ENCODE peak calls at places on chromosomes 13 and 19, in ten cellular contexts. One of them, this sample, is unnamed.

GRCh38 chr13:28415994-28416411 is 78.9 kb downstream of the FLT1 start:
- DNase-seq in Peyer's patch: no peak
- DNase-seq in nephron progenitor cell: no peak
- DNase-seq in foreskin fibroblast: no peak
- DNase-seq in IMR-90: no peak
- DNase-seq in gastrocnemius medialis: no peak
- DNase-seq in ovary: no peak
- DNase-seq in heart left ventricle: no peak
- DNase-seq in GM23338: no peak
- DNase-seq in fibroblast of the aortic adventitia: no peak
- DNase-seq in this sample: no peak

GRCh38 chr19:17489392-17490030 is 19.2 kb downstream of the SLC27A1 start:
- DNase-seq in Peyer's patch: no peak
- DNase-seq in heart left ventricle: no peak
- DNase-seq in nephron progenitor cell: no peak
- DNase-seq in foreskin fibroblast: no peak
- DNase-seq in GM23338: peak; percentile 41
- DNase-seq in ovary: no peak
- DNase-seq in IMR-90: no peak
- DNase-seq in gastrocnemius medialis: no peak
- DNase-seq in fibroblast of the aortic adventitia: no peak
- DNase-seq in this sample: no peak

GRCh38 chr13:112576191-112576590 is 11.8 kb downstream of the TUBGCP3 start:
- DNase-seq in Peyer's patch: no peak
- DNase-seq in fibroblast of the aortic adventitia: no peak
- DNase-seq in ovary: no peak
- DNase-seq in heart left ventricle: no peak
- DNase-seq in GM23338: no peak
- DNase-seq in foreskin fibroblast: no peak
- DNase-seq in IMR-90: no peak
- DNase-seq in nephron progenitor cell: no peak
- DNase-seq in gastrocnemius medialis: no peak
- DNase-seq in this sample: no peak

GRCh38 chr19:45020071-45020470 is 18.8 kb upstream of the CLASRP start:
- DNase-seq in IMR-90: no peak
- DNase-seq in foreskin fibroblast: no peak
- DNase-seq in heart left ventricle: no peak
- DNase-seq in ovary: no peak
- DNase-seq in gastrocnemius medialis: no peak
- DNase-seq in Peyer's patch: no peak
- DNase-seq in nephron progenitor cell: no peak
- DNase-seq in fibroblast of the aortic adventitia: no peak
- DNase-seq in GM23338: no peak
- DNase-seq in this sample: no peak

GRCh38 chr19:37077929-37078716 is at the start of gene ZNF420:
- DNase-seq in Peyer's patch: peak; percentile 91
- DNase-seq in nephron progenitor cell: peak; percentile 90
- DNase-seq in GM23338: peak; percentile 97
- DNase-seq in ovary: peak; percentile 94
- DNase-seq in heart left ventricle: peak; percentile 97
- DNase-seq in IMR-90: peak; percentile 95
- DNase-seq in fibroblast of the aortic adventitia: peak; percentile 95
- DNase-seq in gastrocnemius medialis: peak; percentile 92
- DNase-seq in foreskin fibroblast: peak; percentile 97
- DNase-seq in this sample: peak; percentile 94

GRCh38 chr13:98252931-98253470 is 75.9 kb upstream of the RNF113B start:
- DNase-seq in ovary: no peak
- DNase-seq in gastrocnemius medialis: no peak
- DNase-seq in fibroblast of the aortic adventitia: peak; percentile 67
- DNase-seq in nephron progenitor cell: no peak
- DNase-seq in foreskin fibroblast: peak; percentile 85
- DNase-seq in heart left ventricle: no peak
- DNase-seq in GM23338: no peak
- DNase-seq in Peyer's patch: no peak
- DNase-seq in IMR-90: peak; percentile 88
- DNase-seq in this sample: peak; percentile 4

GRCh38 chr13:95676100-95676774 is 702 bp upstream of the DNAJC3 start:
- DNase-seq in ovary: no peak
- DNase-seq in Peyer's patch: peak; percentile 47
- DNase-seq in nephron progenitor cell: no peak
- DNase-seq in heart left ventricle: peak; percentile 45
- DNase-seq in foreskin fibroblast: peak; percentile 46
- DNase-seq in fibroblast of the aortic adventitia: peak; percentile 43
- DNase-seq in IMR-90: peak; percentile 39
- DNase-seq in gastrocnemius medialis: peak; percentile 58
- DNase-seq in GM23338: peak; percentile 77
- DNase-seq in this sample: no peak

GRCh38 chr19:55453861-55454260 is 7.6 kb downstream of the ISOC2 start:
- DNase-seq in heart left ventricle: no peak
- DNase-seq in nephron progenitor cell: no peak
- DNase-seq in Peyer's patch: no peak
- DNase-seq in fibroblast of the aortic adventitia: no peak
- DNase-seq in ovary: no peak
- DNase-seq in GM23338: no peak
- DNase-seq in foreskin fibroblast: no peak
- DNase-seq in IMR-90: no peak
- DNase-seq in gastrocnemius medialis: no peak
- DNase-seq in this sample: no peak

GRCh38 chr19:39310558-39311311 is 9.9 kb downstream of the LRFN1 start:
- DNase-seq in gastrocnemius medialis: no peak
- DNase-seq in heart left ventricle: no peak
- DNase-seq in GM23338: peak; percentile 84
- DNase-seq in foreskin fibroblast: peak; percentile 10
- DNase-seq in nephron progenitor cell: no peak
- DNase-seq in IMR-90: no peak
- DNase-seq in ovary: no peak
- DNase-seq in fibroblast of the aortic adventitia: no peak
- DNase-seq in Peyer's patch: no peak
- DNase-seq in this sample: no peak

GRCh38 chr13:48783181-48783630 is 129.5 kb downstream of the CYSLTR2 start:
- DNase-seq in nephron progenitor cell: no peak
- DNase-seq in GM23338: no peak
- DNase-seq in heart left ventricle: peak; percentile 92
- DNase-seq in gastrocnemius medialis: peak; percentile 71
- DNase-seq in IMR-90: peak; percentile 100
- DNase-seq in Peyer's patch: peak; percentile 20
- DNase-seq in fibroblast of the aortic adventitia: peak; percentile 98
- DNase-seq in foreskin fibroblast: peak; percentile 99
- DNase-seq in ovary: peak; percentile 64
- DNase-seq in this sample: no peak

GRCh38 chr13:67792151-67792665 is 562.1 kb upstream of the PCDH9 start:
- DNase-seq in foreskin fibroblast: no peak
- DNase-seq in nephron progenitor cell: no peak
- DNase-seq in GM23338: no peak
- DNase-seq in fibroblast of the aortic adventitia: no peak
- DNase-seq in gastrocnemius medialis: no peak
- DNase-seq in IMR-90: no peak
- DNase-seq in ovary: no peak
- DNase-seq in heart left ventricle: no peak
- DNase-seq in Peyer's patch: no peak
- DNase-seq in this sample: no peak

GRCh38 chr19:13363235-13363634 is 143.0 kb downstream of the CACNA1A start:
- DNase-seq in fibroblast of the aortic adventitia: no peak
- DNase-seq in heart left ventricle: no peak
- DNase-seq in ovary: no peak
- DNase-seq in Peyer's patch: no peak
- DNase-seq in foreskin fibroblast: no peak
- DNase-seq in IMR-90: no peak
- DNase-seq in gastrocnemius medialis: no peak
- DNase-seq in GM23338: no peak
- DNase-seq in nephron progenitor cell: no peak
- DNase-seq in this sample: no peak

GRCh38 chr13:71613347-71613746 is 253.7 kb downstream of the DACH1 start:
- DNase-seq in gastrocnemius medialis: no peak
- DNase-seq in fibroblast of the aortic adventitia: no peak
- DNase-seq in Peyer's patch: no peak
- DNase-seq in GM23338: no peak
- DNase-seq in IMR-90: no peak
- DNase-seq in nephron progenitor cell: no peak
- DNase-seq in heart left ventricle: no peak
- DNase-seq in ovary: no peak
- DNase-seq in foreskin fibroblast: no peak
- DNase-seq in this sample: no peak

GRCh38 chr13:39784347-39784746 is 128.9 kb downstream of the COG6 start:
- DNase-seq in ovary: no peak
- DNase-seq in GM23338: no peak
- DNase-seq in foreskin fibroblast: peak; percentile 16
- DNase-seq in heart left ventricle: no peak
- DNase-seq in nephron progenitor cell: no peak
- DNase-seq in Peyer's patch: no peak
- DNase-seq in IMR-90: peak; percentile 62
- DNase-seq in gastrocnemius medialis: no peak
- DNase-seq in fibroblast of the aortic adventitia: peak; percentile 27
- DNase-seq in this sample: no peak

GRCh38 chr13:113176292-113176691 is 17.8 kb downstream of the PROZ start:
- DNase-seq in foreskin fibroblast: no peak
- DNase-seq in gastrocnemius medialis: no peak
- DNase-seq in Peyer's patch: no peak
- DNase-seq in fibroblast of the aortic adventitia: no peak
- DNase-seq in heart left ventricle: no peak
- DNase-seq in GM23338: no peak
- DNase-seq in IMR-90: no peak
- DNase-seq in ovary: no peak
- DNase-seq in nephron progenitor cell: no peak
- DNase-seq in this sample: no peak

GRCh38 chr19:15471639-15472101 is 7.3 kb upstream of the RASAL3 start:
- DNase-seq in gastrocnemius medialis: no peak
- DNase-seq in nephron progenitor cell: no peak
- DNase-seq in ovary: no peak
- DNase-seq in Peyer's patch: no peak
- DNase-seq in foreskin fibroblast: no peak
- DNase-seq in IMR-90: no peak
- DNase-seq in heart left ventricle: no peak
- DNase-seq in fibroblast of the aortic adventitia: no peak
- DNase-seq in GM23338: peak; percentile 41
- DNase-seq in this sample: no peak
- TF ChIP-seq CTCF in gastrocnemius medialis: no peak
- TF ChIP-seq CTCF in nephron progenitor cell: no peak
- TF ChIP-seq CTCF in ovary: no peak
- TF ChIP-seq CTCF in Peyer's patch: no peak
- TF ChIP-seq CTCF in foreskin fibroblast: no peak
- TF ChIP-seq CTCF in IMR-90: no peak
- TF ChIP-seq CTCF in heart left ventricle: no peak
- TF ChIP-seq CTCF in fibroblast of the aortic adventitia: no peak
- TF ChIP-seq CTCF in GM23338: no peak
- TF ChIP-seq CTCF in this sample: no peak

DNA sequence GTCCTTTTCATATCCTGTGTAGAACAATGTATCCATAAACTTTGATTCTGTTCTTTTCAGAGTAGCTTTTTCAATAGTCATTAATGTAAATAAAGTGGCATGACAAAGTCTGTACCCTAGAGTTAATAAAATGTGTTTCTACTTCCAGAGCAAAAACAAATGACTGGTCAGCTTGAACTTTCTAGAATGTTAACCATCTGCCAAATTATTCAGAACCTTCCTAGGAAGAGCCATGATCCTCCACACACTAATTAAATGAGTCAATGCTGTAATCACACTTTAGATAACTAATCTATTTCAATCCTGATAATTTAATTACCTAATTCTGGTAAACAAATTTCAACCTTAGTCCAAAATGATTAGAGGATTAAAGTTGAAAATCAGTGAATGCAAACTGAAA is 73.1 kb downstream of the DIAPH3 start:
- DNase-seq in nephron progenitor cell: no peak
- DNase-seq in GM23338: no peak
- DNase-seq in foreskin fibroblast: peak; percentile 45
- DNase-seq in fibroblast of the aortic adventitia: peak; percentile 60
- DNase-seq in ovary: no peak
- DNase-seq in IMR-90: peak; percentile 46
- DNase-seq in gastrocnemius medialis: no peak
- DNase-seq in heart left ventricle: no peak
- DNase-seq in Peyer's patch: no peak
- DNase-seq in this sample: no peak
- TF ChIP-seq CTCF in nephron progenitor cell: no peak
- TF ChIP-seq CTCF in GM23338: no peak
- TF ChIP-seq CTCF in foreskin fibroblast: no peak
- TF ChIP-seq CTCF in fibroblast of the aortic adventitia: no peak
- TF ChIP-seq CTCF in ovary: no peak
- TF ChIP-seq CTCF in IMR-90: no peak
- TF ChIP-seq CTCF in gastrocnemius medialis: no peak
- TF ChIP-seq CTCF in heart left ventricle: no peak
- TF ChIP-seq CTCF in Peyer's patch: no peak
- TF ChIP-seq CTCF in this sample: no peak

GRCh38 chr13:111062305-111062704 is 52.8 kb upstream of the ARHGEF7 start:
- DNase-seq in Peyer's patch: no peak
- DNase-seq in nephron progenitor cell: no peak
- DNase-seq in heart left ventricle: no peak
- DNase-seq in fibroblast of the aortic adventitia: no peak
- DNase-seq in ovary: no peak
- DNase-seq in gastrocnemius medialis: no peak
- DNase-seq in GM23338: no peak
- DNase-seq in IMR-90: no peak
- DNase-seq in foreskin fibroblast: no peak
- DNase-seq in this sample: no peak

GRCh38 chr13:111066544-111066943 is 48.6 kb upstream of the ARHGEF7 start:
- DNase-seq in foreskin fibroblast: no peak
- DNase-seq in heart left ventricle: peak; percentile 49
- DNase-seq in ovary: peak; percentile 80
- DNase-seq in Peyer's patch: no peak
- DNase-seq in IMR-90: no peak
- DNase-seq in fibroblast of the aortic adventitia: no peak
- DNase-seq in nephron progenitor cell: no peak
- DNase-seq in GM23338: peak; percentile 58
- DNase-seq in gastrocnemius medialis: no peak
- DNase-seq in this sample: no peak

GRCh38 chr13:111065698-111066097 is 49.4 kb upstream of the ARHGEF7 start:
- DNase-seq in nephron progenitor cell: no peak
- DNase-seq in heart left ventricle: no peak
- DNase-seq in foreskin fibroblast: no peak
- DNase-seq in Peyer's patch: no peak
- DNase-seq in GM23338: no peak
- DNase-seq in gastrocnemius medialis: no peak
- DNase-seq in IMR-90: no peak
- DNase-seq in ovary: no peak
- DNase-seq in fibroblast of the aortic adventitia: no peak
- DNase-seq in this sample: no peak

GRCh38 chr13:111064661-111065060 is 50.4 kb upstream of the ARHGEF7 start:
- DNase-seq in gastrocnemius medialis: no peak
- DNase-seq in ovary: no peak
- DNase-seq in nephron progenitor cell: no peak
- DNase-seq in fibroblast of the aortic adventitia: no peak
- DNase-seq in Peyer's patch: no peak
- DNase-seq in GM23338: no peak
- DNase-seq in heart left ventricle: no peak
- DNase-seq in foreskin fibroblast: no peak
- DNase-seq in IMR-90: no peak
- DNase-seq in this sample: no peak

GRCh38 chr13:111068009-111068350 is 47.1 kb upstream of the ARHGEF7 start:
- DNase-seq in ovary: no peak
- DNase-seq in fibroblast of the aortic adventitia: no peak
- DNase-seq in IMR-90: no peak
- DNase-seq in GM23338: no peak
- DNase-seq in foreskin fibroblast: no peak
- DNase-seq in gastrocnemius medialis: no peak
- DNase-seq in Peyer's patch: no peak
- DNase-seq in heart left ventricle: no peak
- DNase-seq in nephron progenitor cell: no peak
- DNase-seq in this sample: no peak
- TF ChIP-seq CTCF in ovary: no peak
- TF ChIP-seq CTCF in fibroblast of the aortic adventitia: no peak
- TF ChIP-seq CTCF in IMR-90: no peak
- TF ChIP-seq CTCF in GM23338: no peak
- TF ChIP-seq CTCF in foreskin fibroblast: no peak
- TF ChIP-seq CTCF in gastrocnemius medialis: peak; percentile 13
- TF ChIP-seq CTCF in Peyer's patch: no peak
- TF ChIP-seq CTCF in heart left ventricle: no peak
- TF ChIP-seq CTCF in nephron progenitor cell: peak; percentile 36
- TF ChIP-seq CTCF in this sample: no peak

GRCh38 chr13:29702912-29703351 is 107.4 kb upstream of the SLC7A1 start:
- DNase-seq in GM23338: peak; percentile 18
- DNase-seq in nephron progenitor cell: peak; percentile 24
- DNase-seq in Peyer's patch: no peak
- DNase-seq in fibroblast of the aortic adventitia: peak; percentile 92
- DNase-seq in heart left ventricle: peak; percentile 56
- DNase-seq in IMR-90: peak; percentile 69
- DNase-seq in foreskin fibroblast: peak; percentile 93
- DNase-seq in ovary: no peak
- DNase-seq in gastrocnemius medialis: peak; percentile 24
- DNase-seq in this sample: peak; percentile 63
- TF ChIP-seq CTCF in GM23338: no peak
- TF ChIP-seq CTCF in nephron progenitor cell: no peak
- TF ChIP-seq CTCF in Peyer's patch: no peak
- TF ChIP-seq CTCF in fibroblast of the aortic adventitia: no peak
- TF ChIP-seq CTCF in heart left ventricle: no peak
- TF ChIP-seq CTCF in IMR-90: no peak
- TF ChIP-seq CTCF in foreskin fibroblast: no peak
- TF ChIP-seq CTCF in ovary: no peak
- TF ChIP-seq CTCF in gastrocnemius medialis: no peak
- TF ChIP-seq CTCF in this sample: no peak